ENCODE peak calls at places on chromosomes 11 and 22, in seven cellular contexts. M is natural killer cell, U is cardiac muscle cell, T is Calu3, Y is heart left ventricle, O is heart right ventricle, Z is brain microvascular endothelial cell. B is an unnamed sample.

GRCh38 chr11:31940396-31941037 is 129.4 kb upstream of the PAX6 start:
- DNase-seq in U (peak), Y (no peak), T (no peak), M (no peak), O (peak), Z (peak), B (no peak)

GRCh38 chr11:110128161-110128560 is 35.0 kb downstream of the ZC3H12C start:
- DNase-seq in Z (peak), M (no peak), O (no peak), U (peak), Y (no peak), T (no peak), B (no peak)

GRCh38 chr22:48536691-48537591 is 1290.7 kb downstream of the BRD1 start:
- DNase-seq in U (no peak), T (peak), Z (no peak), M (no peak), Y (no peak), O (no peak), B (no peak)

GRCh38 chr11:104957280-104957679 is 11.1 kb downstream of the CASP4 start:
- DNase-seq in O (no peak), T (no peak), U (peak), M (no peak), Y (no peak), Z (no peak), B (no peak)

GRCh38 chr11:103842795-103843194 is 193.6 kb upstream of the DDI1 start:
- DNase-seq in Z (peak), O (no peak), M (no peak), Y (no peak), T (no peak), U (peak), B (no peak)

GRCh38 chr22:41140365-41140957 is 48.1 kb downstream of the EP300 start:
- DNase-seq in T (no peak), Y (no peak), O (peak), M (no peak), U (no peak), Z (no peak), B (no peak)

GRCh38 chr11:1100417-1101245 is 26.0 kb downstream of the MUC2 start:
- DNase-seq in M (no peak), U (no peak), O (no peak), Y (peak), T (no peak), Z (no peak), B (peak)

GRCh38 chr11:127789887-127790286 is 789.3 kb upstream of the KIRREL3 start:
- DNase-seq in U (no peak), O (no peak), T (peak), Y (no peak), M (no peak), Z (peak), B (no peak)

GRCh38 chr11:77003954-77004353 is 30.2 kb upstream of the B3GNT6 start:
- DNase-seq in U (no peak), Y (no peak), Z (no peak), T (no peak), O (no peak), M (no peak), B (no peak)

GRCh38 chr11:29159552-29160465 is 857.0 kb downstream of the KCNA4 start:
- DNase-seq in M (no peak), Z (peak), T (peak), Y (no peak), O (no peak), U (peak), B (no peak)

GRCh38 chr11:133163463-133164419 is 368.6 kb downstream of the OPCML start:
- DNase-seq in Y (no peak), O (peak), Z (peak), T (peak), M (no peak), U (peak), B (no peak)

GRCh38 chr11:44742470-44742869 is 15.7 kb downstream of the TSPAN18 start:
- DNase-seq in T (no peak), Z (no peak), U (no peak), M (no peak), O (no peak), Y (no peak), B (no peak)

GRCh38 chr22:35103756-35104155 is 37.8 kb downstream of the ISX start:
- DNase-seq in T (no peak), M (no peak), Z (no peak), U (no peak), O (no peak), Y (no peak), B (no peak)

GRCh38 chr11:66559141-66559861 is 9.1 kb downstream of the CTSF start:
- DNase-seq in U (peak), Y (no peak), Z (no peak), T (no peak), M (no peak), O (no peak), B (no peak)

GRCh38 chr11:64059339-64060176 is 23.8 kb downstream of the FLRT1 start:
- DNase-seq in T (no peak), Y (no peak), M (no peak), O (no peak), Z (no peak), U (no peak), B (no peak)

GRCh38 chr11:17013548-17014320 is 480 bp downstream of the PLEKHA7 start:
- DNase-seq in Z (no peak), U (no peak), T (peak), Y (no peak), O (no peak), M (no peak), B (no peak)

GRCh38 chr11:59102259-59102765 is 4.7 kb upstream of the FAM111B start:
- DNase-seq in M (no peak), U (peak), Y (peak), O (peak), T (peak), Z (peak), B (peak)

GRCh38 chr11:102849319-102849718 is 5.9 kb upstream of the MMP3 start:
- DNase-seq in Y (no peak), M (no peak), O (no peak), T (no peak), U (peak), Z (no peak), B (no peak)

GRCh38 chr22:40583058-40583741 is 53.3 kb downstream of the MRTFA start:
- DNase-seq in T (no peak), U (no peak), O (no peak), Z (no peak), M (no peak), Y (no peak), B (no peak)

GRCh38 chr11:35485656-35486318 is 39.6 kb downstream of the PAMR1 start:
- DNase-seq in T (peak), U (peak), O (peak), M (peak), Y (peak), Z (peak), B (peak)

GRCh38 chr11:35486934-35487333 is 38.5 kb downstream of the PAMR1 start:
- DNase-seq in O (no peak), Y (no peak), U (no peak), Z (no peak), M (no peak), T (no peak), B (no peak)

GRCh38 chr11:35487532-35488078 is 37.8 kb downstream of the PAMR1 start:
- DNase-seq in Z (peak), U (peak), M (no peak), T (peak), O (peak), Y (no peak), B (no peak)

GRCh38 chr11:35488117-35488516 is 37.3 kb downstream of the PAMR1 start:
- DNase-seq in O (no peak), T (no peak), Y (no peak), U (peak), Z (no peak), M (no peak), B (no peak)

DNA sequence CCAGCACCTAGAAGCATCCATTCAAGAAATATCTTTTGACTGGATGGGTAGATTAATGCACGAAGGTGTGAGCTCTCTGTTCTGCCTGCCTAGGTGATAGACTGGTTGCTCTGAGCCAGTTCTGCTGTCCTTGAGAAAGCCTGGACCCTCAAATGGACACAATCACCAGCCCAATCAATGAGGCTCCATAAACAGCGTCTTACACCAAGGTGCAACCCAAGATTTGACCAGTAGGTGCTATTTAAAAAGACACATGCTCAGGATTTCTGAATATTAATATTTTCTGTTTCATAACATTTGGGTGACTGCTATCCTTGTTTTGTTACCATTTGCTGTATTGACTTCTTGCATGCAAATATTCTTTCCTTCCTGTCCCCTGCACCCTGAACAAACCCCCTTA is 39.0 kb downstream of the PAMR1 start:
- DNase-seq in Y (no peak), O (no peak), T (no peak), U (no peak), Z (no peak), M (no peak), B (no peak)
- TF ChIP-seq CTCF in Y (no peak), O (no peak), T (no peak), U (no peak), Z (peak), M (no peak), B (no peak)

GRCh38 chr11:57638811-57639320 is 10.8 kb downstream of the YPEL4 start:
- DNase-seq in U (no peak), Z (peak), O (no peak), Y (no peak), M (no peak), T (no peak), B (no peak)

GRCh38 chr11:57640068-57640800 is 9.5 kb downstream of the YPEL4 start:
- DNase-seq in U (no peak), M (no peak), T (no peak), Z (no peak), Y (no peak), O (no peak), B (no peak)

GRCh38 chr11:57639321-57640067 is 10.2 kb downstream of the YPEL4 start:
- DNase-seq in Z (no peak), O (no peak), M (no peak), U (peak), Y (no peak), T (no peak), B (no peak)

GRCh38 chr11:57641426-57641825 is 8.3 kb downstream of the YPEL4 start:
- DNase-seq in Z (peak), T (peak), M (no peak), O (no peak), U (peak), Y (no peak), B (no peak)

GRCh38 chr11:57641011-57641410 is 8.7 kb downstream of the YPEL4 start:
- DNase-seq in Z (peak), Y (no peak), M (no peak), T (peak), O (no peak), U (peak), B (no peak)
- TF ChIP-seq CTCF in Z (peak), Y (no peak), M (no peak), T (peak), O (no peak), U (peak), B (no peak)

DNA sequence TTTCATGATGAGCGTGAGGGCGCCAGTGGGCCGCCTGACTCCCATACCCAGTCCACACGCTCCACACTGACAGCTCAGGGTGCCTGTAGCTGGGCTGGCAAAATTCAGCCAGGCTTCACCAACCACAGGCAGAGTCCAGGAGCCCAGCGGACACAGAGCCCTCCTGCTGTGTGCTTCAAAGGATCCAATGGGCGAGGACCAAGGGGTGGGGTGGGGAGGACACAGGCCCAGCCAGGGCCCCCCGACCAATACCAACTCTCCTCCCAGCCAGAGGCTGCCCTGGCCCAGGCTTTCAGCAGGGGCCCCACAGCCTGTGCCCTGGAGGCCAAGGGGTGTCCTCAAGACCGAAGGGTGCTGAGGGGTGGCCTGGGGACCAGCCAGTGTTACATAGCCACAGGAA is 336.1 kb downstream of the CTTN start:
- DNase-seq in U (no peak), Z (no peak), Y (no peak), O (no peak), M (no peak), T (no peak), B (peak)
- TF ChIP-seq CTCF in U (no peak), Z (no peak), Y (no peak), O (no peak), M (no peak), T (no peak), B (no peak)

DNA sequence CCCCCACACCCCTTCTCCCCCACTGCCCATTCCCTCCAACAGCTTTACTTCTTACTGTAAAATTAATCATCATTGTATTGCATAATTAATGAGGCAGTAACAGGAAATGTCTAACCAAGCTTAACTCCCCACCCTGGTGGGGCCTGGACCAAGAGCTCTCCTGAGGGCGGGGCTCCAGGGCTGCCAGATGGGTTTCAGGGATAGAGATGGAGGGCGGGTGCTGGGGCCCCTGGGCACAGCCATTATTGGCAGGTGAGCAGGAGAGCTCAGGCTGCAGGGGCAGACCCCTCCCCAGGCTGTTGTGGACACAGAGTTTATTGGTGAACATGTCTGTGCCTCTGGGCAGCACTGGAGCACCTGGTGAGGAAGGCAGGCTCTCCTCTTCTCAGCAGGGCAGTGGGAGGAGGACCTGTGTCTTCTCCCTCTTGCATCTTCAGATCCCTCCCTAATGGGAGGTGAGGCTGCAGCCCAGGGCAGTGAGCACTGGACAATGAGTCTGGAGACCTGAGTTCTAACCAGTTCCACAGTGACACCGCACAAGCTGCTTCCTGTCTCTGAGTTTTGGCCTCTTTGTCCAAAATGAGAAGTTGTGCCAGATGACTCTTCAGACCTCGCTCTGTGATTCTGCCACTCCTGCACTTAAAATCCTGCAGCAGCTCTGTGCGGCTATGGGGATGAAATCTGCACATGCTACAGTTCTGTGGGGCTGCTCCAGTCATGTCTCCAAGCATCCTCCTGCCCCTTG is 233.3 kb downstream of the CEP164 start:
- DNase-seq in M (no peak), Y (no peak), O (no peak), U (no peak), T (no peak), Z (no peak), B (no peak)
- TF ChIP-seq CTCF in M (no peak), Y (no peak), O (no peak), U (no peak), T (no peak), Z (no peak), B (no peak)